ENCODE peak calls at places on chromosomes 13 and 19, in nine cellular contexts. Z is NCI-H774; T is stimulated activated naive CD8-positive, alpha-beta T cell treated with anti-CD3 and anti-CD28 coated beads, Interleukin-15, Interleukin-2, amounts not matched to agents 100 U/mL and 50 U/mL, for 24 hours; R is AG10803; B is hepatic stellate cell; W is activated gamma-delta T cell; C is iPS DF 19.7; P is NCI-H1105; F is nucleus accumbens. O is an unnamed sample.

GRCh38 chr19:2333807-2334211 is 5.3 kb downstream of the SPPL2B start:
- DNase-seq in P (no peak), B (no peak), T (no peak), W (no peak), Z (no peak), F (peak), C (no peak), R (no peak), O (no peak)

GRCh38 chr13:25267715-25268114 is 19.6 kb downstream of the MTMR6 start:
- DNase-seq in P (no peak), B (no peak), C (no peak), Z (no peak), R (peak), W (no peak), T (no peak), F (no peak), O (no peak)

GRCh38 chr19:18736415-18737336 is 53.2 kb downstream of the CRTC1 start:
- DNase-seq in F (no peak), B (no peak), P (no peak), W (no peak), Z (no peak), C (no peak), R (no peak), T (no peak), O (no peak)

GRCh38 chr19:6720369-6721112 is at the start of gene C3:
- DNase-seq in P (no peak), F (no peak), B (no peak), C (no peak), T (no peak), W (no peak), R (peak), Z (no peak), O (no peak)

GRCh38 chr13:30346789-30347167 is 39.4 kb upstream of the KATNAL1 start:
- DNase-seq in F (no peak), C (no peak), Z (no peak), W (no peak), B (no peak), P (no peak), T (no peak), R (no peak), O (no peak)

GRCh38 chr13:100707818-100708740 is 33.5 kb upstream of the TMTC4 start:
- DNase-seq in C (no peak), B (no peak), T (no peak), F (no peak), R (no peak), W (no peak), P (no peak), Z (no peak), O (no peak)

GRCh38 chr19:35076026-35076370 is 34.5 kb downstream of the HPN start:
- DNase-seq in P (no peak), Z (no peak), C (no peak), F (no peak), R (no peak), W (no peak), T (no peak), B (no peak), O (peak)

GRCh38 chr13:51564671-51565070 is 19.6 kb upstream of the WDFY2 start:
- DNase-seq in W (no peak), B (no peak), F (no peak), P (no peak), R (no peak), C (no peak), T (no peak), Z (no peak), O (no peak)

GRCh38 chr13:112995395-112996091 is 26.5 kb downstream of the MCF2L start:
- DNase-seq in C (no peak), B (no peak), T (no peak), P (no peak), F (no peak), W (no peak), Z (peak), R (no peak), O (no peak)

GRCh38 chr19:40191836-40192646 is 815 bp downstream of the MAP3K10 start:
- DNase-seq in R (peak), P (no peak), C (no peak), Z (peak), B (peak), F (peak), T (peak), W (no peak), O (peak)

GRCh38 chr13:46751811-46752635 is 44.9 kb downstream of the ESD start:
- DNase-seq in T (peak), W (no peak), P (no peak), Z (no peak), C (no peak), F (no peak), R (peak), B (no peak), O (no peak)

GRCh38 chr19:38663957-38664502 is 16.6 kb downstream of the ACTN4 start:
- DNase-seq in W (no peak), B (no peak), C (no peak), F (peak), Z (no peak), P (no peak), R (no peak), T (no peak), O (no peak)

GRCh38 chr19:1755467-1756155 is 2.3 kb downstream of the ONECUT3 start:
- DNase-seq in W (no peak), F (no peak), B (no peak), C (no peak), T (no peak), P (no peak), R (no peak), Z (no peak), O (no peak)

GRCh38 chr19:4103073-4103418 is 20.9 kb downstream of the MAP2K2 start:
- DNase-seq in P (no peak), T (peak), C (no peak), B (no peak), Z (no peak), F (no peak), R (peak), W (no peak), O (no peak)

GRCh38 chr13:52615817-52616216 is 26.4 kb upstream of the HNRNPA1L2 start:
- DNase-seq in P (no peak), B (peak), R (no peak), F (no peak), T (no peak), Z (no peak), W (no peak), C (no peak), O (peak)

GRCh38 chr13:94761407-94761806 is 49.1 kb upstream of the SOX21 start:
- DNase-seq in Z (no peak), C (peak), R (no peak), W (no peak), P (no peak), T (no peak), F (no peak), B (no peak), O (peak)

GRCh38 chr19:16944626-16945363 is 56.0 kb downstream of the F2RL3 start:
- DNase-seq in P (no peak), R (no peak), Z (no peak), T (no peak), W (no peak), B (no peak), C (no peak), F (no peak), O (no peak)

GRCh38 chr13:98488736-98489135 is 88.2 kb downstream of the STK24 start:
- DNase-seq in P (no peak), T (no peak), C (no peak), B (no peak), Z (no peak), W (no peak), R (no peak), F (no peak), O (no peak)

GRCh38 chr19:18229915-18230314 is 3.7 kb upstream of the PDE4C start:
- DNase-seq in F (no peak), Z (no peak), B (no peak), W (no peak), R (no peak), P (no peak), T (no peak), C (no peak), O (no peak)

GRCh38 chr13:37403776-37404497 is 194.6 kb downstream of the POSTN start:
- DNase-seq in Z (no peak), T (no peak), P (no peak), F (no peak), B (peak), C (no peak), W (no peak), R (peak), O (no peak)

GRCh38 chr13:28611654-28612131 is 47.2 kb upstream of the POMP start:
- DNase-seq in T (no peak), C (no peak), B (no peak), F (no peak), Z (no peak), P (no peak), W (no peak), R (no peak), O (no peak)

GRCh38 chr13:42577538-42577937 is 3.6 kb downstream of the TNFSF11 start:
- DNase-seq in T (no peak), W (no peak), Z (no peak), F (no peak), P (no peak), C (no peak), B (no peak), R (no peak), O (no peak)

GRCh38 chr13:57933606-57934005 is 302.1 kb downstream of the PCDH17 start:
- DNase-seq in F (no peak), W (no peak), Z (no peak), C (no peak), T (no peak), R (no peak), B (no peak), P (no peak), O (no peak)

GRCh38 chr19:36604656-36605100 is 435 bp upstream of the ZNF382 start:
- DNase-seq in W (peak), F (peak), B (peak), P (peak), R (peak), C (no peak), Z (no peak), T (peak), O (peak)

GRCh38 chr13:106277483-106278154 is 257.8 kb downstream of the EFNB2 start:
- DNase-seq in W (no peak), R (no peak), Z (no peak), F (no peak), T (no peak), P (no peak), C (no peak), B (no peak), O (no peak)

GRCh38 chr13:106858910-106859309 is 291.0 kb upstream of the ARGLU1 start:
- DNase-seq in P (no peak), C (peak), B (no peak), Z (no peak), F (no peak), R (no peak), W (no peak), T (no peak), O (peak)

O was measured in iPS-NIHi11.